ENCODE peak calls at places on chromosomes 12 and 14, in ten cellular contexts. L is A549, P is ovary, V is sigmoid colon, Z is stomach, H is K562, N is GM12878, S is suprapubic skin, D is transverse colon, A is HepG2. J is an unnamed sample.

GRCh38 chr14:62662811-62663477 is 382.3 kb downstream of the KCNH5 start:
- DNase-seq in A (peak; percentile 2), H (no peak), S (no peak), Z (no peak), D (no peak), N (no peak), L (no peak), V (no peak), P (no peak), J (no peak)

GRCh38 chr12:11730299-11731041 is 81.0 kb downstream of the ETV6 start:
- DNase-seq in S (no peak), A (no peak), N (peak; percentile 85), Z (peak; percentile 84), H (no peak), L (no peak), D (peak; percentile 75), P (no peak), V (no peak), J (no peak)

GRCh38 chr14:23416801-23417200 is 8.7 kb upstream of the MYH6 start:
- DNase-seq in N (no peak), Z (no peak), L (no peak), H (no peak), D (no peak), S (no peak), A (no peak), V (no peak), P (no peak), J (no peak)

GRCh38 chr12:47337581-47337980 is 257.8 kb upstream of the AMIGO2 start:
- DNase-seq in A (no peak), N (no peak), P (no peak), D (no peak), V (no peak), L (no peak), S (no peak), H (no peak), Z (no peak), J (no peak)

GRCh38 chr12:79006306-79006705 is 141.7 kb downstream of the SYT1 start:
- DNase-seq in A (no peak), P (no peak), D (no peak), V (no peak), Z (no peak), L (peak; percentile 39), N (no peak), S (no peak), H (no peak), J (no peak)

GRCh38 chr12:102873077-102873476 is 44.0 kb downstream of the PAH start:
- DNase-seq in S (no peak), D (no peak), V (no peak), N (no peak), Z (no peak), A (no peak), H (no peak), L (no peak), P (no peak), J (no peak)

GRCh38 chr14:74712499-74713394 is at the start of the genes AREL1 and FCF1:
- DNase-seq in L (peak; percentile 89), P (peak; percentile 85), S (peak; percentile 87), Z (peak; percentile 80), N (peak; percentile 54), H (peak; percentile 79), V (peak; percentile 91), D (peak; percentile 84), A (peak; percentile 90), J (peak; percentile 87)

GRCh38 chr12:87870493-87870892 is 158.7 kb downstream of the C12orf50 start:
- DNase-seq in P (no peak), A (no peak), N (no peak), S (no peak), V (no peak), Z (no peak), H (no peak), D (no peak), L (no peak), J (no peak)

GRCh38 chr12:15540025-15540424 is 217.7 kb downstream of the PTPRO start:
- DNase-seq in L (no peak), D (no peak), P (no peak), N (no peak), Z (no peak), S (no peak), A (no peak), H (no peak), V (no peak), J (no peak)

GRCh38 chr14:32560213-32560857 is 231.2 kb downstream of the AKAP6 start:
- DNase-seq in Z (peak; percentile 31), S (no peak), N (no peak), V (peak; percentile 69), H (peak; percentile 43), A (peak; percentile 82), L (peak; percentile 80), D (peak; percentile 57), P (peak; percentile 40), J (no peak)

GRCh38 chr12:122790393-122791075 is 16.2 kb downstream of the CCDC62 start:
- DNase-seq in H (no peak), Z (no peak), N (no peak), L (no peak), S (no peak), D (no peak), A (no peak), V (no peak), P (no peak), J (no peak)

GRCh38 chr12:132711169-132711843 is 664 bp downstream of the PGAM5 start:
- DNase-seq in L (no peak), S (no peak), P (no peak), V (no peak), D (peak; percentile 33), A (no peak), H (no peak), Z (peak; percentile 34), N (no peak), J (no peak)

GRCh38 chr14:89955418-89956293 is at the start of gene TDP1:
- DNase-seq in L (peak; percentile 92), N (peak; percentile 78), V (peak; percentile 97), H (peak; percentile 86), D (peak; percentile 98), S (peak; percentile 97), A (peak; percentile 91), P (peak; percentile 96), Z (peak; percentile 99), J (peak; percentile 92)

GRCh38 chr12:56413392-56413791 is 35.8 kb downstream of the TIMELESS start:
- DNase-seq in V (no peak), S (no peak), D (no peak), A (no peak), H (no peak), L (no peak), Z (no peak), N (no peak), P (no peak), J (no peak)

GRCh38 chr12:86950043-86950838 is 694.0 kb upstream of the MGAT4C start:
- DNase-seq in H (no peak), A (no peak), L (no peak), S (no peak), D (no peak), P (no peak), N (no peak), V (no peak), Z (no peak), J (no peak)

GRCh38 chr12:30719060-30719459 is 23.4 kb upstream of the IPO8 start:
- DNase-seq in L (no peak), H (no peak), S (no peak), D (no peak), P (no peak), N (no peak), Z (no peak), A (no peak), V (no peak), J (no peak)

GRCh38 chr12:75585309-75585708 is 73.9 kb upstream of the KRR1 start:
- DNase-seq in H (no peak), P (no peak), N (no peak), S (no peak), Z (no peak), A (no peak), D (no peak), V (no peak), L (peak; percentile 39), J (no peak)

GRCh38 chr12:39440781-39441180 is 2.1 kb downstream of the KIF21A start:
- DNase-seq in A (no peak), N (no peak), Z (no peak), L (peak; percentile 14), S (no peak), D (no peak), P (no peak), V (no peak), H (no peak), J (no peak)

GRCh38 chr12:62319058-62319457 is 58.9 kb downstream of the USP15 start:
- DNase-seq in S (no peak), D (no peak), N (no peak), A (no peak), H (no peak), P (no peak), Z (no peak), V (no peak), L (no peak), J (no peak)
- TF ChIP-seq EP300 in S (no peak), D (no peak), N (no peak), A (no peak), H (no peak), P (no peak), Z (no peak), V (no peak), L (no peak), J (no peak)

GRCh38 chr12:1804545-1805332 is 15.6 kb upstream of the LRTM2 start:
- DNase-seq in V (peak; percentile 93), Z (peak; percentile 85), N (peak; percentile 60), H (peak; percentile 86), L (peak; percentile 92), S (peak; percentile 93), D (peak; percentile 90), P (peak; percentile 86), A (peak; percentile 69), J (peak; percentile 86)
- TF ChIP-seq POLR2A in V (no peak), Z (no peak), N (peak; percentile 66), H (peak; percentile 39), L (peak; percentile 41), S (no peak), D (no peak), P (no peak), A (no peak), J (no peak)

GRCh38 chr14:70779667-70780066 is 29.6 kb downstream of the MAP3K9 start:
- DNase-seq in N (no peak), Z (no peak), H (no peak), V (no peak), A (no peak), L (no peak), S (no peak), D (no peak), P (no peak), J (no peak)
- H3K27ac ChIP-seq in N (peak overlapping the region; percentile 60), Z (no peak overlapping the region), H (no peak overlapping the region), V (no peak overlapping the region), A (no peak overlapping the region), L (no peak overlapping the region), S (no peak overlapping the region), D (no peak overlapping the region), P (no peak overlapping the region), J (peak overlapping the region; percentile 40)

DNA sequence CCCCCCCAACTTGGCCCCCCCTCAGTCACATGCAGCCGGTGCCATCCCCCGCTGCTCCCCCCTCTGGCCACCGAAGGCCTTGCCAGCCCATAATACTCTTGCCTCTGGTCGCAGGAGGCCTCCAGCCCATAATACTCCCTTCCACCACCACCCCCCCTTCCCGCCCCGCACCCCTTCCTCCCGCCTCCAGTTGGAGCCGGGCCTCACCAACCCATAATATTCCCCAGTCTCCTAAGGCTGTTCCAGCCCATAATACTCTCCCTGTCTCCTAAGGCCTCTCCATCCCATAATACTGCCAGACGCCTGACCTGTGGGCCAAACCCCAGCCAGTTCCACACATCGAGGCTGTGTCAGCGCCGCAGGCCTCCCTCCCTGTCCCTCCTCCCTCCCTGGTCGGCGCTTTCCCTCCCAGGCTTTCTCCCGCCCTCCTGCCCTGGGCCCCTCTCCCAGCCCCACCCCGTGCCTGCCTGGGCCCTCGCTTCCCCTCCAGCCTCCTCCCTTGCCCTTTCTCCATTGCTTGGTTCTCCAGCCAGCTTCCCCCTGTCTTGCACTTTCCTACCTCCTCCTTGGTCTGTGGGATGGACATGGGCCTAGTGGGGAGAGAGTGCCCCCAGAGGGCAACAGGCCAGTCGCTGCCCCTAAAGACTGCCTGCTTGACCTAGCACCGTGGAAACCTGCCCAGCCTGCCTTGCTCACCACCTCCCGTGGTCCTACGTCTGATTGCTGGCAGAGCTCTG is 6.8 kb upstream of the CHD4 start:
- DNase-seq in V (peak; percentile 98), L (peak; percentile 90), A (peak; percentile 97), D (peak; percentile 90), H (peak; percentile 84), P (peak; percentile 97), N (no peak), Z (peak; percentile 90), S (peak; percentile 95), J (peak; percentile 86)
- TF ChIP-seq EP300 in V (no peak), L (no peak), A (no peak), D (no peak), H (no peak), P (no peak), N (no peak), Z (no peak), S (no peak), J (no peak)